ENCODE peak calls at places on chromosomes 5 and 9, in nine cellular contexts. I is activated CD4-positive, alpha-beta T cell treated with anti-CD3 and anti-CD28 coated beads for 48 hours; Z is HCT116; Q is pons; D is SK-MEL-5; K is effector memory CD4-positive, alpha-beta T cell; E is stimulated activated CD4-positive, alpha-beta T cell treated with anti-CD3 and anti-CD28 coated beads, Interleukin-2, amount 100 ng/mL, for 48 hours; S is LoVo; F is frontal cortex. M is an unnamed sample.

GRCh38 chr5:122478741-122479459 is 166.9 kb downstream of the SNCAIP start:
- DNase-seq in I (no peak), Z (peak; percentile 10), Q (no peak), D (no peak), K (no peak), E (no peak), S (peak; percentile 72), F (no peak), M (peak; percentile 100)

GRCh38 chr9:106310782-106311181 is 552.2 kb upstream of the ZNF462 start:
- DNase-seq in I (no peak), Z (no peak), Q (no peak), D (peak; percentile 37), K (no peak), E (no peak), S (no peak), F (no peak), M (no peak)

GRCh38 chr5:31638286-31638685 is 645 bp upstream of the PDZD2 start:
- DNase-seq in I (no peak), Z (no peak), Q (no peak), D (peak; percentile 31), K (no peak), E (no peak), S (no peak), F (no peak), M (no peak)

GRCh38 chr5:126492939-126493338 is 69.7 kb downstream of the GRAMD2B start:
- DNase-seq in I (no peak), Z (no peak), Q (no peak), D (peak; percentile 73), K (no peak), E (no peak), S (no peak), F (no peak), M (peak; percentile 56)

GRCh38 chr9:96156151-96156550 is 145.8 kb downstream of the HSD17B3 start:
- DNase-seq in I (no peak), Z (no peak), Q (no peak), D (no peak), K (no peak), E (no peak), S (no peak), F (no peak), M (no peak)

GRCh38 chr9:131476777-131477345 is 25.9 kb upstream of the POMT1 start:
- DNase-seq in I (no peak), Z (no peak), Q (no peak), D (no peak), K (no peak), E (no peak), S (no peak), F (no peak), M (no peak)

GRCh38 chr5:34415559-34416198 is 240.4 kb upstream of the RAI14 start:
- DNase-seq in I (no peak), Z (no peak), Q (no peak), D (no peak), K (no peak), E (no peak), S (no peak), F (no peak), M (no peak)

GRCh38 chr5:74766348-74766886 is 500 bp downstream of the GFM2 start:
- DNase-seq in I (peak; percentile 7), Z (peak; percentile 41), Q (peak; percentile 79), D (peak; percentile 60), K (peak; percentile 5), E (no peak), S (peak; percentile 60), F (no peak), M (peak; percentile 61)

GRCh38 chr9:124752967-124753366 is 18.1 kb downstream of the NR6A1 start:
- DNase-seq in I (no peak), Z (no peak), Q (no peak), D (no peak), K (no peak), E (no peak), S (no peak), F (no peak), M (no peak)

GRCh38 chr9:69674112-69674511 is 1.9 kb upstream of the APBA1 start:
- DNase-seq in I (no peak), Z (peak; percentile 16), Q (no peak), D (no peak), K (no peak), E (no peak), S (no peak), F (no peak), M (no peak)

GRCh38 chr5:107937198-107937597 is 266.5 kb upstream of the EFNA5 start:
- DNase-seq in I (no peak), Z (no peak), Q (peak; percentile 14), D (no peak), K (no peak), E (no peak), S (no peak), F (no peak), M (no peak)

GRCh38 chr9:131892162-131892707 is 152.4 kb upstream of the RAPGEF1 start:
- DNase-seq in I (no peak), Z (no peak), Q (no peak), D (no peak), K (no peak), E (no peak), S (no peak), F (no peak), M (peak; percentile 39)

GRCh38 chr5:1594336-1595106 is 70.8 kb upstream of the LPCAT1 start:
- DNase-seq in I (peak; percentile 74), Z (peak; percentile 74), Q (peak; percentile 20), D (peak; percentile 25), K (peak; percentile 22), E (peak; percentile 49), S (peak; percentile 83), F (peak; percentile 68), M (no peak)

GRCh38 chr9:69675563-69675962 is 3.4 kb upstream of the APBA1 start:
- DNase-seq in I (no peak), Z (no peak), Q (no peak), D (no peak), K (no peak), E (no peak), S (no peak), F (no peak), M (peak; percentile 57)

GRCh38 chr5:93403529-93403928 is 177.5 kb downstream of the NR2F1-AS1 start:
- DNase-seq in I (no peak), Z (no peak), Q (no peak), D (no peak), K (no peak), E (no peak), S (no peak), F (no peak), M (no peak)

GRCh38 chr5:60829490-60830266 is 14.4 kb downstream of the ELOVL7 start:
- DNase-seq in I (no peak), Z (no peak), Q (no peak), D (no peak), K (no peak), E (no peak), S (no peak), F (no peak), M (no peak)

GRCh38 chr9:123713282-123713681 is 216.6 kb downstream of the DENND1A start:
- DNase-seq in I (no peak), Z (no peak), Q (no peak), D (no peak), K (no peak), E (no peak), S (no peak), F (no peak), M (no peak)

GRCh38 chr9:85420750-85421149 is 321.0 kb downstream of the AGTPBP1 start:
- DNase-seq in I (no peak), Z (no peak), Q (no peak), D (peak; percentile 24), K (no peak), E (no peak), S (no peak), F (no peak), M (no peak)

GRCh38 chr5:156594406-156594805 is 255.7 kb upstream of the PPP1R2B start:
- DNase-seq in I (no peak), Z (no peak), Q (no peak), D (no peak), K (no peak), E (no peak), S (no peak), F (no peak), M (no peak)

GRCh38 chr5:117633093-117633492 is 1058.5 kb upstream of the SEMA6A start:
- DNase-seq in I (no peak), Z (no peak), Q (no peak), D (no peak), K (no peak), E (no peak), S (no peak), F (no peak), M (no peak)

GRCh38 chr9:104232781-104233341 is 138.8 kb downstream of the SMC2 start:
- DNase-seq in I (no peak), Z (no peak), Q (no peak), D (peak; percentile 64), K (no peak), E (no peak), S (no peak), F (no peak), M (peak; percentile 16)